ENCODE peak calls at places on chromosome 7, in four cellular contexts. A, Z, U and K are unnamed samples.
A peak's percentile ranks its signal among the peaks of the same experiment; 100 is the strongest.

GRCh38 chr7:3065724-3066143 is 22.1 kb upstream of the CARD11 start:
- DNase-seq in U (peak; percentile 14), A (peak; percentile 47), Z (no peak), K (peak; percentile 65)

GRCh38 chr7:122767339-122767738 is 64.6 kb upstream of the RNF148 start:
- DNase-seq in U (no peak), Z (no peak), A (no peak), K (no peak)

GRCh38 chr7:108196004-108196403 is 65.8 kb upstream of the LAMB4 start:
- DNase-seq in Z (no peak), U (peak; percentile 11), A (no peak), K (no peak)

GRCh38 chr7:159030490-159031134 is 114.1 kb downstream of the VIPR2 start:
- DNase-seq in Z (no peak), A (peak; percentile 16), U (peak; percentile 10), K (no peak)

GRCh38 chr7:157550300-157551275 is 213.8 kb downstream of the DNAJB6 start:
- DNase-seq in A (no peak), U (no peak), Z (no peak), K (no peak)

GRCh38 chr7:132738254-132738653 is 162.0 kb upstream of the PLXNA4 start:
- DNase-seq in A (no peak), Z (no peak), U (peak; percentile 80), K (no peak)

GRCh38 chr7:110442386-110442837 is 648.5 kb upstream of the LRRN3 start:
- DNase-seq in U (peak; percentile 47), A (no peak), Z (no peak), K (no peak)

GRCh38 chr7:45155357-45155900 is 2.2 kb upstream of the RAMP3 start:
- DNase-seq in U (no peak), A (no peak), Z (no peak), K (no peak)

GRCh38 chr7:33495207-33495606 is 365.8 kb downstream of the BBS9 start:
- DNase-seq in A (no peak), Z (no peak), U (peak; percentile 40), K (no peak)

GRCh38 chr7:32143271-32143670 is 73.1 kb upstream of the PDE1C start:
- DNase-seq in U (peak; percentile 57), A (no peak), Z (no peak), K (no peak)

GRCh38 chr7:128794020-128794419 is 2.3 kb downstream of the CCDC136 start:
- DNase-seq in Z (no peak), U (no peak), A (no peak), K (no peak)

GRCh38 chr7:913736-914520 is 37.6 kb downstream of the GET4 start:
- DNase-seq in A (no peak), U (no peak), Z (peak; percentile 70), K (no peak)

GRCh38 chr7:97846945-97847344 is 25.3 kb downstream of the ASNS start:
- DNase-seq in U (no peak), A (no peak), Z (no peak), K (no peak)

GRCh38 chr7:45714521-45714820 is 140.3 kb downstream of the ADCY1 start:
- DNase-seq in Z (no peak), U (no peak), A (no peak), K (no peak)

GRCh38 chr7:149828357-149829309 is 9.5 kb upstream of the ZNF862 start:
- DNase-seq in A (no peak), Z (no peak), U (no peak), K (no peak)

GRCh38 chr7:45982132-45982531 is 61.1 kb upstream of the IGFBP3 start:
- DNase-seq in U (no peak), Z (no peak), A (no peak), K (no peak)

GRCh38 chr7:116977172-116977571 is 23.9 kb downstream of the ST7 start:
- DNase-seq in A (no peak), U (no peak), Z (no peak), K (no peak)

GRCh38 chr7:29955075-29955792 is 34.4 kb downstream of the SCRN1 start:
- DNase-seq in Z (no peak), A (no peak), U (no peak), K (no peak)

GRCh38 chr7:95621404-95621803 is 25.1 kb upstream of the PDK4 start:
- DNase-seq in U (no peak), A (no peak), Z (no peak), K (no peak)

GRCh38 chr7:126605553-126605952 is 647.2 kb downstream of the GRM8 start:
- DNase-seq in A (no peak), Z (no peak), U (no peak), K (no peak)

GRCh38 chr7:139034855-139035587 is 821 bp downstream of the ZC3HAV1L start:
- DNase-seq in A (no peak), Z (no peak), U (peak; percentile 6), K (no peak)

GRCh38 chr7:107913846-107914245 is 22.9 kb downstream of the DLD start:
- DNase-seq in A (no peak), U (no peak), Z (no peak), K (no peak)

GRCh38 chr7:23394828-23395227 is 75.5 kb downstream of the IGF2BP3 start:
- DNase-seq in Z (no peak), A (no peak), U (no peak), K (no peak)

GRCh38 chr7:92609921-92610518 is 19.8 kb upstream of the FAM133B start:
- DNase-seq in A (no peak), U (no peak), Z (no peak), K (no peak)
- TF ChIP-seq CTCF in A (peak; percentile 33), U (no peak), Z (peak; percentile 43), K (peak; percentile 42)

GRCh38 chr7:129925416-129926002 is 27.3 kb downstream of the UBE2H start:
- DNase-seq in U (peak; percentile 40), Z (no peak), A (no peak), K (no peak)
- TF ChIP-seq CTCF in U (no peak), Z (no peak), A (no peak), K (no peak)

GRCh38 chr7:121376982-121377381 is 19.1 kb downstream of the FAM3C start:
- DNase-seq in U (no peak), Z (no peak), A (no peak), K (no peak)

GRCh38 chr7:121372376-121373024 is 23.6 kb downstream of the FAM3C start:
- DNase-seq in Z (no peak), U (no peak), A (no peak), K (no peak)

GRCh38 chr7:121369462-121369861 is 26.6 kb downstream of the FAM3C start:
- DNase-seq in A (no peak), U (peak; percentile 71), Z (no peak), K (no peak)

GRCh38 chr7:121371367-121371766 is 24.7 kb downstream of the FAM3C start:
- DNase-seq in Z (no peak), U (no peak), A (no peak), K (no peak)

GRCh38 chr7:121373177-121373576 is 22.9 kb downstream of the FAM3C start:
- DNase-seq in U (no peak), Z (no peak), A (no peak), K (no peak)
- TF ChIP-seq CTCF in U (no peak), Z (no peak), A (no peak), K (no peak)

GRCh38 chr7:38179719-38180333 is 1.8 kb downstream of the STARD3NL start:
- DNase-seq in Z (no peak), A (no peak), U (no peak), K (no peak)

GRCh38 chr7:38178004-38178694 is at the start of gene STARD3NL:
- DNase-seq in Z (peak; percentile 80), A (peak; percentile 83), U (peak; percentile 100), K (peak; percentile 79)

GRCh38 chr7:38177621-38178003 is 433 bp upstream of the STARD3NL start:
- DNase-seq in U (no peak), A (no peak), Z (no peak), K (no peak)

GRCh38 chr7:38181111-38181510 is 3.1 kb downstream of the STARD3NL start:
- DNase-seq in A (no peak), Z (no peak), U (no peak), K (no peak)

GRCh38 chr7:38178695-38179344 is 775 bp downstream of the STARD3NL start:
- DNase-seq in Z (no peak), U (no peak), A (no peak), K (no peak)
- TF ChIP-seq CTCF in Z (no peak), U (no peak), A (peak; percentile 15), K (no peak)

GRCh38 chr7:79741684-79742083 is 288.2 kb upstream of the MAGI2 start:
- DNase-seq in A (no peak), U (no peak), Z (no peak), K (no peak)
- TF ChIP-seq CTCF in A (no peak), U (peak; percentile 54), Z (no peak), K (no peak)

DNA sequence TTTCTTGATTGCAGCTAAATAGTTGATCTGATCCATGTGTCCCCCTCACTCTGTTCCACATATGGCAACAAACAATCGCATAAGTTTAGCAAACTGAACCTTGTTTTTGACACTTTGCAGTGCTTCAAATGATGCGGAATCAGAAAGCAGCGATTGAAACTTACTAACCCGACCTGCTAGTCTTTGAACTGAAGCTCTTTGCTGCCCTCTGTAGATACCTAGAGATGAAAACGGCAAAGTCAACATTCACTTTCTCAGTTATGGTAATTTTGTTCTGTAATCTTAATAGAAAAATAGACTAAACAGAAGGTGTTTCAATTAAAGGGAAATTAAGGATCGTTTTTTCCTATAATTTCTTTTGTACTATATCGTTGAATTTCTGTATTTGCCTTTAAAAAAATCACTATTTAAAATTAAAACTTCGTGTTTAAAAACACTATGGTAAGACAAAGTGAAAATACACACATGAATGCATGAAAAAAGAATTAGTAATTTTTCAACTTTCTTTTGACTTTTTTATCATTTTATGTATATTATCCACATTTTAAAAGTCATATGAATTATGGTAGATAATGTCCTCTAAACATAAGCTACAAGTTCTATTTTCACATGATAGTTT is 276.5 kb downstream of the MAGI2 start:
- DNase-seq in Z (no peak), A (no peak), U (peak; percentile 30), K (no peak)
- TF ChIP-seq CTCF in Z (peak; percentile 60), A (no peak), U (peak; percentile 73), K (no peak)

GRCh38 chr7:141752634-141753033 is 11.3 kb upstream of the TAS2R3 start:
- DNase-seq in A (no peak), Z (no peak), U (no peak), K (no peak)
- TF ChIP-seq CTCF in A (peak; percentile 43), Z (no peak), U (peak; percentile 45), K (no peak)

GRCh38 chr7:27933691-27934565 is 194.0 kb downstream of the TAX1BP1 start:
- DNase-seq in U (no peak), Z (no peak), A (no peak), K (no peak)
- TF ChIP-seq CTCF in U (no peak), Z (no peak), A (peak; percentile 58), K (peak; percentile 27)

DNA sequence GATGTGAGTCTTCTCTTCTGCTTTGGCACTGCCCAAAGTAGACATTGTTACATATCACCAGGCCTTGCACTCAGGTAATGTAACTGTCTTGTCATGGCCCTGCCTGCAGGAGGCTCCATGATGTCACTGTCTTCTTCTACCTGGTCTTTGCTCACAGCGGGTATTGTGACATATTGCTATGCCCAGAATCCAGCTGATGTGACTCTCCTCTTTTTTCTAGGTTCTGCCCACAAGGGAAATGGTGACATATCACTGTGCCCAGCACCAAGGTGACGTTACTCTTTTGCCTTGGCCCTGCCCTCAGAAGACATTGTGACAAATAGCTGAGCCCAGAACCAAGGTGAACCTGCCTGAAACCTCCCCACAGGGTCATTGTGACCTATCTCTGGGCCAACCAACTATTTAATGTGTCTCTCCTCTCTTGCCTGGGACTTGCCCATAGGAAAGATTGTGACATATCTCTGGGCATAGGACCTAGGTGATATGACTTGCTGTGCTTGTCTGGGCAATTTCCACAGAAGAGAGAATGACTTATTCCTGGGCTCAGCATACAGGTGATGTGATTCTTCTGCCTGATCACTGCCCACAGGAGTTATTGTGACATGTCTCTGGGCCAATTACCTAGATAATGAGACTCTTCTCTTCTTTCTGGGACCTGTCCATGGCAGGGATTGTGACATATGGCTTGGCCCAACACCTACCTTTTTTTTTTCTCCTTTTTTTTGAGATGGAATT is 26.5 kb upstream of the ZNF107 start:
- DNase-seq in U (no peak), Z (no peak), A (no peak), K (no peak)
- TF ChIP-seq CTCF in U (no peak), Z (no peak), A (no peak), K (no peak)